ENCODE peak calls at places on chromosomes 7 and 10, in eight cellular contexts. One of them, this sample, is unnamed.

GRCh38 chr7:127904706-127905056 is 126.6 kb downstream of the LRRC4 start:
- DNase-seq in fibroblast of the aortic adventitia: no peak
- DNase-seq in T follicular helper cell: no peak
- DNase-seq in NCI-H1105: no peak
- DNase-seq in foreskin keratinocyte: no peak
- DNase-seq in epithelial cell of esophagus: peak
- DNase-seq in stimulated activated effector memory CD8-positive, alpha-beta T cell treated with anti-CD3 and anti-CD28 coated beads, Interleukin-12 subunit alpha, Interleukin-12 subunit beta, amount 100 ng/mL, for 72 hours: no peak
- DNase-seq in naive thymus-derived CD8-positive, alpha-beta T cell: no peak
- DNase-seq in this sample: no peak

GRCh38 chr7:64870656-64871055 is 32.4 kb upstream of the ZNF273 start:
- DNase-seq in naive thymus-derived CD8-positive, alpha-beta T cell: no peak
- DNase-seq in NCI-H1105: no peak
- DNase-seq in foreskin keratinocyte: no peak
- DNase-seq in stimulated activated effector memory CD8-positive, alpha-beta T cell treated with anti-CD3 and anti-CD28 coated beads, Interleukin-12 subunit alpha, Interleukin-12 subunit beta, amount 100 ng/mL, for 72 hours: no peak
- DNase-seq in T follicular helper cell: no peak
- DNase-seq in epithelial cell of esophagus: no peak
- DNase-seq in fibroblast of the aortic adventitia: no peak
- DNase-seq in this sample: no peak

GRCh38 chr10:89332718-89333281 is 5.0 kb downstream of the IFIT3 start:
- DNase-seq in naive thymus-derived CD8-positive, alpha-beta T cell: no peak
- DNase-seq in T follicular helper cell: no peak
- DNase-seq in fibroblast of the aortic adventitia: no peak
- DNase-seq in stimulated activated effector memory CD8-positive, alpha-beta T cell treated with anti-CD3 and anti-CD28 coated beads, Interleukin-12 subunit alpha, Interleukin-12 subunit beta, amount 100 ng/mL, for 72 hours: no peak
- DNase-seq in epithelial cell of esophagus: no peak
- DNase-seq in foreskin keratinocyte: no peak
- DNase-seq in NCI-H1105: no peak
- DNase-seq in this sample: peak

GRCh38 chr10:50604049-50604640 is 19.6 kb downstream of the SGMS1 start:
- DNase-seq in stimulated activated effector memory CD8-positive, alpha-beta T cell treated with anti-CD3 and anti-CD28 coated beads, Interleukin-12 subunit alpha, Interleukin-12 subunit beta, amount 100 ng/mL, for 72 hours: no peak
- DNase-seq in epithelial cell of esophagus: no peak
- DNase-seq in fibroblast of the aortic adventitia: peak
- DNase-seq in naive thymus-derived CD8-positive, alpha-beta T cell: no peak
- DNase-seq in foreskin keratinocyte: no peak
- DNase-seq in NCI-H1105: peak
- DNase-seq in T follicular helper cell: no peak
- DNase-seq in this sample: no peak

GRCh38 chr10:114767589-114768393 is 53.8 kb upstream of the FHIP2A start:
- DNase-seq in epithelial cell of esophagus: peak
- DNase-seq in fibroblast of the aortic adventitia: peak
- DNase-seq in stimulated activated effector memory CD8-positive, alpha-beta T cell treated with anti-CD3 and anti-CD28 coated beads, Interleukin-12 subunit alpha, Interleukin-12 subunit beta, amount 100 ng/mL, for 72 hours: no peak
- DNase-seq in T follicular helper cell: no peak
- DNase-seq in foreskin keratinocyte: no peak
- DNase-seq in naive thymus-derived CD8-positive, alpha-beta T cell: peak
- DNase-seq in NCI-H1105: no peak
- DNase-seq in this sample: peak

GRCh38 chr7:1156782-1157535 is 3.0 kb downstream of the ZFAND2A start:
- DNase-seq in stimulated activated effector memory CD8-positive, alpha-beta T cell treated with anti-CD3 and anti-CD28 coated beads, Interleukin-12 subunit alpha, Interleukin-12 subunit beta, amount 100 ng/mL, for 72 hours: no peak
- DNase-seq in foreskin keratinocyte: no peak
- DNase-seq in epithelial cell of esophagus: peak
- DNase-seq in fibroblast of the aortic adventitia: no peak
- DNase-seq in NCI-H1105: no peak
- DNase-seq in T follicular helper cell: no peak
- DNase-seq in naive thymus-derived CD8-positive, alpha-beta T cell: no peak
- DNase-seq in this sample: peak

GRCh38 chr7:936131-937054 is 18.1 kb downstream of the ADAP1 start:
- DNase-seq in stimulated activated effector memory CD8-positive, alpha-beta T cell treated with anti-CD3 and anti-CD28 coated beads, Interleukin-12 subunit alpha, Interleukin-12 subunit beta, amount 100 ng/mL, for 72 hours: peak
- DNase-seq in T follicular helper cell: no peak
- DNase-seq in epithelial cell of esophagus: peak
- DNase-seq in fibroblast of the aortic adventitia: peak
- DNase-seq in naive thymus-derived CD8-positive, alpha-beta T cell: no peak
- DNase-seq in NCI-H1105: no peak
- DNase-seq in foreskin keratinocyte: peak
- DNase-seq in this sample: peak

GRCh38 chr10:22611425-22612111 is 102.8 kb downstream of the PIP4K2A start:
- DNase-seq in NCI-H1105: no peak
- DNase-seq in epithelial cell of esophagus: no peak
- DNase-seq in foreskin keratinocyte: no peak
- DNase-seq in stimulated activated effector memory CD8-positive, alpha-beta T cell treated with anti-CD3 and anti-CD28 coated beads, Interleukin-12 subunit alpha, Interleukin-12 subunit beta, amount 100 ng/mL, for 72 hours: no peak
- DNase-seq in naive thymus-derived CD8-positive, alpha-beta T cell: peak
- DNase-seq in T follicular helper cell: peak
- DNase-seq in fibroblast of the aortic adventitia: no peak
- DNase-seq in this sample: no peak

GRCh38 chr7:157357129-157358040 is 20.6 kb downstream of the DNAJB6 start:
- DNase-seq in T follicular helper cell: no peak
- DNase-seq in epithelial cell of esophagus: no peak
- DNase-seq in stimulated activated effector memory CD8-positive, alpha-beta T cell treated with anti-CD3 and anti-CD28 coated beads, Interleukin-12 subunit alpha, Interleukin-12 subunit beta, amount 100 ng/mL, for 72 hours: no peak
- DNase-seq in foreskin keratinocyte: no peak
- DNase-seq in NCI-H1105: no peak
- DNase-seq in fibroblast of the aortic adventitia: no peak
- DNase-seq in naive thymus-derived CD8-positive, alpha-beta T cell: no peak
- DNase-seq in this sample: no peak

GRCh38 chr10:28463676-28464395 is 69.1 kb upstream of the WAC start:
- DNase-seq in T follicular helper cell: no peak
- DNase-seq in naive thymus-derived CD8-positive, alpha-beta T cell: no peak
- DNase-seq in stimulated activated effector memory CD8-positive, alpha-beta T cell treated with anti-CD3 and anti-CD28 coated beads, Interleukin-12 subunit alpha, Interleukin-12 subunit beta, amount 100 ng/mL, for 72 hours: no peak
- DNase-seq in NCI-H1105: no peak
- DNase-seq in epithelial cell of esophagus: no peak
- DNase-seq in fibroblast of the aortic adventitia: no peak
- DNase-seq in foreskin keratinocyte: no peak
- DNase-seq in this sample: no peak

GRCh38 chr7:47792521-47793121 is 155.6 kb downstream of the PKD1L1 start:
- DNase-seq in T follicular helper cell: no peak
- DNase-seq in fibroblast of the aortic adventitia: no peak
- DNase-seq in epithelial cell of esophagus: peak
- DNase-seq in stimulated activated effector memory CD8-positive, alpha-beta T cell treated with anti-CD3 and anti-CD28 coated beads, Interleukin-12 subunit alpha, Interleukin-12 subunit beta, amount 100 ng/mL, for 72 hours: no peak
- DNase-seq in naive thymus-derived CD8-positive, alpha-beta T cell: no peak
- DNase-seq in NCI-H1105: no peak
- DNase-seq in foreskin keratinocyte: no peak
- DNase-seq in this sample: peak

GRCh38 chr7:132735476-132735875 is 159.2 kb upstream of the PLXNA4 start:
- DNase-seq in NCI-H1105: no peak
- DNase-seq in stimulated activated effector memory CD8-positive, alpha-beta T cell treated with anti-CD3 and anti-CD28 coated beads, Interleukin-12 subunit alpha, Interleukin-12 subunit beta, amount 100 ng/mL, for 72 hours: no peak
- DNase-seq in fibroblast of the aortic adventitia: no peak
- DNase-seq in epithelial cell of esophagus: no peak
- DNase-seq in naive thymus-derived CD8-positive, alpha-beta T cell: no peak
- DNase-seq in foreskin keratinocyte: peak
- DNase-seq in T follicular helper cell: no peak
- DNase-seq in this sample: no peak

GRCh38 chr7:29748286-29749099 is 57.8 kb upstream of the WIPF3 start:
- DNase-seq in naive thymus-derived CD8-positive, alpha-beta T cell: no peak
- DNase-seq in fibroblast of the aortic adventitia: peak
- DNase-seq in NCI-H1105: peak
- DNase-seq in stimulated activated effector memory CD8-positive, alpha-beta T cell treated with anti-CD3 and anti-CD28 coated beads, Interleukin-12 subunit alpha, Interleukin-12 subunit beta, amount 100 ng/mL, for 72 hours: no peak
- DNase-seq in epithelial cell of esophagus: peak
- DNase-seq in T follicular helper cell: no peak
- DNase-seq in foreskin keratinocyte: peak
- DNase-seq in this sample: peak

GRCh38 chr7:158277219-158278141 is 310.1 kb downstream of the PTPRN2 start:
- DNase-seq in stimulated activated effector memory CD8-positive, alpha-beta T cell treated with anti-CD3 and anti-CD28 coated beads, Interleukin-12 subunit alpha, Interleukin-12 subunit beta, amount 100 ng/mL, for 72 hours: no peak
- DNase-seq in epithelial cell of esophagus: no peak
- DNase-seq in fibroblast of the aortic adventitia: no peak
- DNase-seq in foreskin keratinocyte: no peak
- DNase-seq in NCI-H1105: no peak
- DNase-seq in T follicular helper cell: no peak
- DNase-seq in naive thymus-derived CD8-positive, alpha-beta T cell: no peak
- DNase-seq in this sample: no peak

GRCh38 chr7:30708412-30708811 is 26.2 kb upstream of the CRHR2 start:
- DNase-seq in foreskin keratinocyte: no peak
- DNase-seq in naive thymus-derived CD8-positive, alpha-beta T cell: no peak
- DNase-seq in NCI-H1105: no peak
- DNase-seq in fibroblast of the aortic adventitia: no peak
- DNase-seq in stimulated activated effector memory CD8-positive, alpha-beta T cell treated with anti-CD3 and anti-CD28 coated beads, Interleukin-12 subunit alpha, Interleukin-12 subunit beta, amount 100 ng/mL, for 72 hours: no peak
- DNase-seq in T follicular helper cell: no peak
- DNase-seq in epithelial cell of esophagus: no peak
- DNase-seq in this sample: no peak

GRCh38 chr10:104256335-104257080 is 1.8 kb downstream of the GSTO1 start:
- DNase-seq in epithelial cell of esophagus: peak
- DNase-seq in fibroblast of the aortic adventitia: peak
- DNase-seq in foreskin keratinocyte: no peak
- DNase-seq in stimulated activated effector memory CD8-positive, alpha-beta T cell treated with anti-CD3 and anti-CD28 coated beads, Interleukin-12 subunit alpha, Interleukin-12 subunit beta, amount 100 ng/mL, for 72 hours: no peak
- DNase-seq in T follicular helper cell: no peak
- DNase-seq in NCI-H1105: no peak
- DNase-seq in naive thymus-derived CD8-positive, alpha-beta T cell: no peak
- DNase-seq in this sample: no peak

GRCh38 chr7:137484326-137484725 is 140.8 kb upstream of the PTN start:
- DNase-seq in T follicular helper cell: no peak
- DNase-seq in stimulated activated effector memory CD8-positive, alpha-beta T cell treated with anti-CD3 and anti-CD28 coated beads, Interleukin-12 subunit alpha, Interleukin-12 subunit beta, amount 100 ng/mL, for 72 hours: no peak
- DNase-seq in foreskin keratinocyte: no peak
- DNase-seq in NCI-H1105: no peak
- DNase-seq in fibroblast of the aortic adventitia: peak
- DNase-seq in naive thymus-derived CD8-positive, alpha-beta T cell: no peak
- DNase-seq in epithelial cell of esophagus: no peak
- DNase-seq in this sample: no peak

GRCh38 chr7:86785641-86786040 is 141.9 kb downstream of the GRM3 start:
- DNase-seq in stimulated activated effector memory CD8-positive, alpha-beta T cell treated with anti-CD3 and anti-CD28 coated beads, Interleukin-12 subunit alpha, Interleukin-12 subunit beta, amount 100 ng/mL, for 72 hours: no peak
- DNase-seq in epithelial cell of esophagus: no peak
- DNase-seq in fibroblast of the aortic adventitia: no peak
- DNase-seq in T follicular helper cell: no peak
- DNase-seq in NCI-H1105: no peak
- DNase-seq in naive thymus-derived CD8-positive, alpha-beta T cell: no peak
- DNase-seq in foreskin keratinocyte: no peak
- DNase-seq in this sample: no peak

GRCh38 chr7:102943425-102944169 is 30.8 kb downstream of the LRRC17 start:
- DNase-seq in T follicular helper cell: no peak
- DNase-seq in epithelial cell of esophagus: no peak
- DNase-seq in foreskin keratinocyte: no peak
- DNase-seq in stimulated activated effector memory CD8-positive, alpha-beta T cell treated with anti-CD3 and anti-CD28 coated beads, Interleukin-12 subunit alpha, Interleukin-12 subunit beta, amount 100 ng/mL, for 72 hours: no peak
- DNase-seq in NCI-H1105: no peak
- DNase-seq in fibroblast of the aortic adventitia: no peak
- DNase-seq in naive thymus-derived CD8-positive, alpha-beta T cell: no peak
- DNase-seq in this sample: no peak

GRCh38 chr7:2403718-2404648 is 572 bp downstream of the CHST12 start:
- DNase-seq in naive thymus-derived CD8-positive, alpha-beta T cell: peak
- DNase-seq in epithelial cell of esophagus: peak
- DNase-seq in NCI-H1105: peak
- DNase-seq in fibroblast of the aortic adventitia: peak
- DNase-seq in foreskin keratinocyte: peak
- DNase-seq in stimulated activated effector memory CD8-positive, alpha-beta T cell treated with anti-CD3 and anti-CD28 coated beads, Interleukin-12 subunit alpha, Interleukin-12 subunit beta, amount 100 ng/mL, for 72 hours: peak
- DNase-seq in T follicular helper cell: no peak
- DNase-seq in this sample: peak

GRCh38 chr10:107653832-107654287 is 489.4 kb upstream of the SORCS1 start:
- DNase-seq in stimulated activated effector memory CD8-positive, alpha-beta T cell treated with anti-CD3 and anti-CD28 coated beads, Interleukin-12 subunit alpha, Interleukin-12 subunit beta, amount 100 ng/mL, for 72 hours: no peak
- DNase-seq in fibroblast of the aortic adventitia: peak
- DNase-seq in NCI-H1105: no peak
- DNase-seq in naive thymus-derived CD8-positive, alpha-beta T cell: no peak
- DNase-seq in foreskin keratinocyte: no peak
- DNase-seq in T follicular helper cell: no peak
- DNase-seq in epithelial cell of esophagus: peak
- DNase-seq in this sample: peak

GRCh38 chr7:20249924-20250323 is 32.7 kb upstream of the MACC1 start:
- DNase-seq in T follicular helper cell: no peak
- DNase-seq in naive thymus-derived CD8-positive, alpha-beta T cell: no peak
- DNase-seq in fibroblast of the aortic adventitia: no peak
- DNase-seq in epithelial cell of esophagus: peak
- DNase-seq in stimulated activated effector memory CD8-positive, alpha-beta T cell treated with anti-CD3 and anti-CD28 coated beads, Interleukin-12 subunit alpha, Interleukin-12 subunit beta, amount 100 ng/mL, for 72 hours: no peak
- DNase-seq in NCI-H1105: no peak
- DNase-seq in foreskin keratinocyte: no peak
- DNase-seq in this sample: no peak

This sample was measured in MCF 10A.